ENCODE peak calls at places on chromosomes 13 and 19, in five cellular contexts. Z is stimulated activated CD8-positive, alpha-beta memory T cell treated with anti-CD3 and anti-CD28 coated beads, Interleukin-12 subunit alpha, Interleukin-12 subunit beta, amount 100 ng/mL, for 4 hours; I is NCI-H1092 treated with DMSO at 0.1 percent for 48 hours; A is dorsolateral prefrontal cortex; B is GF-D8. T is an unnamed sample.
A peak's percentile ranks its signal among the peaks of the same experiment; 100 is the strongest.

GRCh38 chr13:33682020-33682564 is 135.9 kb upstream of the RFC3 start:
- DNase-seq in Z (no peak), I (no peak), A (no peak), B (no peak), T (no peak)

GRCh38 chr19:900302-901111 is 7.2 kb downstream of the RNU6-9 start:
- DNase-seq in Z (no peak), I (no peak), A (no peak), B (no peak), T (no peak)

GRCh38 chr19:33252971-33253370 is 27.3 kb upstream of the SLC7A10 start:
- DNase-seq in Z (no peak), I (no peak), A (no peak), B (no peak), T (no peak)

GRCh38 chr19:39996218-39996810 is 546 bp upstream of the ZNF546 start:
- DNase-seq in Z (no peak), I (peak; percentile 35), A (no peak), B (no peak), T (peak; percentile 62)

GRCh38 chr13:75050419-75051066 is 431.4 kb downstream of the TBC1D4 start:
- DNase-seq in Z (no peak), I (no peak), A (no peak), B (no peak), T (no peak)

GRCh38 chr13:84433024-84433423 is 550.8 kb upstream of the SLITRK1 start:
- DNase-seq in Z (no peak), I (no peak), A (no peak), B (no peak), T (no peak)

GRCh38 chr19:940591-941291 is 14.9 kb downstream of the ARID3A start:
- DNase-seq in Z (peak; percentile 54), I (peak; percentile 97), A (peak; percentile 44), B (peak; percentile 59), T (peak; percentile 77)

GRCh38 chr19:58397533-58398037 is 2.1 kb downstream of the RNF225 start:
- DNase-seq in Z (no peak), I (no peak), A (no peak), B (no peak), T (no peak)

GRCh38 chr13:100130930-100131511 is 42.1 kb downstream of the PCCA start:
- DNase-seq in Z (no peak), I (no peak), A (no peak), B (no peak), T (no peak)

GRCh38 chr19:10699650-10700335 is 1.4 kb upstream of the QTRT1 start:
- DNase-seq in Z (peak; percentile 26), I (peak; percentile 27), A (no peak), B (peak; percentile 32), T (peak; percentile 40)

GRCh38 chr13:113161433-113161832 is 3.0 kb downstream of the PROZ start:
- DNase-seq in Z (no peak), I (no peak), A (no peak), B (no peak), T (no peak)